ENCODE peak calls at places on chromosomes 7 and 10, in nine cellular contexts. A is CD8-positive, alpha-beta memory T cell; U is kidney; P is PC-3; F is ascending aorta; J is prostate gland; V is psoas muscle; L is GM23338; K is fibroblast of lung. E is an unnamed sample. For H3K36me3, the result is how much of the 10 kb centered on the place peaks cover.

GRCh38 chr10:119652361-119652760 is 1.2 kb downstream of the BAG3 start:
- DNase-seq in F (no peak), K (peak), L (no peak), J (peak), U (no peak), P (peak), A (no peak), V (no peak), E (no peak)

GRCh38 chr10:6320320-6321010 is 117.7 kb downstream of the PFKFB3 start:
- DNase-seq in J (no peak), A (no peak), K (no peak), P (no peak), F (no peak), L (no peak), U (no peak), V (no peak), E (no peak)

GRCh38 chr7:114711244-114711643 is 210.7 kb upstream of the MDFIC start:
- DNase-seq in K (peak), A (no peak), P (peak), V (no peak), J (no peak), F (no peak), L (no peak), U (no peak), E (no peak)

GRCh38 chr7:117005449-117005848 is 52.1 kb downstream of the ST7 start:
- DNase-seq in K (peak), U (no peak), L (no peak), J (no peak), V (no peak), A (no peak), P (no peak), F (no peak), E (no peak)

GRCh38 chr10:4941540-4942330 is 21.5 kb upstream of the AKR1C1 start:
- DNase-seq in P (peak), F (no peak), V (no peak), L (no peak), A (no peak), K (peak), J (no peak), U (no peak), E (no peak)

GRCh38 chr7:137417464-137417863 is 73.9 kb upstream of the PTN start:
- DNase-seq in L (no peak), A (no peak), F (no peak), P (no peak), J (no peak), K (no peak), V (no peak), U (no peak), E (no peak)

GRCh38 chr7:36871863-36872262 is 147.6 kb upstream of the AOAH start:
- DNase-seq in L (no peak), P (no peak), V (no peak), J (no peak), U (no peak), K (no peak), F (no peak), A (no peak), E (no peak)

GRCh38 chr10:96524745-96525144 is 11.0 kb upstream of the TLL2 start:
- DNase-seq in U (no peak), K (no peak), J (no peak), V (no peak), L (no peak), F (no peak), P (no peak), A (no peak), E (no peak)

GRCh38 chr10:13614530-13615332 is 28.0 kb downstream of the PRPF18 start:
- DNase-seq in L (peak), K (peak), J (peak), A (no peak), V (no peak), U (no peak), P (peak), F (no peak), E (no peak)

GRCh38 chr10:110530131-110530831 is 32.6 kb downstream of the DUSP5 start:
- DNase-seq in U (peak), F (no peak), A (peak), V (peak), P (peak), J (peak), K (peak), L (peak), E (no peak)

GRCh38 chr7:129951076-129952011 is 1.4 kb downstream of the UBE2H start:
- DNase-seq in K (peak), F (no peak), A (no peak), V (no peak), L (peak), J (peak), U (peak), P (peak), E (no peak)

GRCh38 chr7:42573904-42574692 is 337.1 kb upstream of the GLI3 start:
- DNase-seq in P (peak), L (no peak), U (no peak), F (no peak), K (peak), A (no peak), V (no peak), J (peak), E (no peak)

GRCh38 chr10:31148955-31149354 is 117.3 kb upstream of the ZNF438 start:
- DNase-seq in P (no peak), V (no peak), U (no peak), J (no peak), A (no peak), F (no peak), K (no peak), L (no peak), E (no peak)

GRCh38 chr7:72053273-72053672 is 358.9 kb downstream of the CALN1 start:
- DNase-seq in F (no peak), K (no peak), P (no peak), J (no peak), V (no peak), L (no peak), A (no peak), U (no peak), E (no peak)

GRCh38 chr7:49400891-49401550 is 372.4 kb upstream of the VWC2 start:
- DNase-seq in P (peak), K (peak), A (no peak), J (no peak), L (no peak), U (no peak), V (no peak), F (no peak), E (no peak)

GRCh38 chr10:119006451-119007210 is 22.9 kb upstream of the NANOS1 start:
- DNase-seq in V (peak), P (peak), L (no peak), F (no peak), U (no peak), J (peak), A (no peak), K (peak), E (no peak)

GRCh38 chr7:46932656-46933424 is 649.1 kb downstream of the TNS3 start:
- DNase-seq in V (no peak), A (no peak), L (peak), U (no peak), P (peak), K (peak), F (no peak), J (peak), E (no peak)

GRCh38 chr7:147595076-147595475 is 995.5 kb upstream of the C7orf33 start:
- DNase-seq in A (no peak), V (no peak), U (no peak), J (no peak), L (no peak), K (no peak), F (no peak), P (peak), E (no peak)

GRCh38 chr10:86945361-86946214 is 11.8 kb downstream of the MMRN2 start:
- DNase-seq in V (peak), A (no peak), K (peak), J (no peak), P (no peak), U (peak), F (no peak), L (peak), E (no peak)

GRCh38 chr10:129631870-129632623 is 165.0 kb downstream of the MGMT start:
- DNase-seq in V (no peak), A (no peak), U (no peak), F (no peak), K (no peak), L (no peak), P (no peak), J (no peak), E (no peak)

GRCh38 chr10:111199587-111199986 is 122.8 kb downstream of the ADRA2A start:
- DNase-seq in V (no peak), U (no peak), L (no peak), P (no peak), K (no peak), J (no peak), A (no peak), F (no peak), E (no peak)

GRCh38 chr10:75396861-75397570 is 4.5 kb downstream of the ZNF503 start:
- DNase-seq in K (peak), A (no peak), L (peak), F (no peak), V (peak), P (peak), J (peak), U (peak), E (no peak)

GRCh38 chr7:136874393-136875032 is 6.1 kb downstream of the CHRM2 start:
- DNase-seq in U (no peak), P (peak), F (no peak), V (no peak), L (peak), A (no peak), K (peak), J (no peak), E (no peak)

GRCh38 chr7:106512217-106512616 is 148.7 kb downstream of the CCDC71L start:
- DNase-seq in U (no peak), L (no peak), A (no peak), J (no peak), F (no peak), P (no peak), V (no peak), K (no peak), E (no peak)

GRCh38 chr7:51085034-51085692 is 231.4 kb downstream of the COBL start:
- DNase-seq in F (no peak), L (no peak), J (no peak), K (no peak), A (no peak), V (no peak), P (no peak), U (no peak), E (no peak)

GRCh38 chr7:37732880-37733279 is 49.3 kb downstream of the GPR141 start:
- DNase-seq in P (peak), J (peak), K (no peak), U (no peak), V (no peak), F (no peak), A (no peak), L (no peak), E (no peak)

GRCh38 chr7:84524714-84525694 is 330.4 kb upstream of the SEMA3A start:
- DNase-seq in F (no peak), A (no peak), V (no peak), K (peak), J (no peak), U (no peak), L (no peak), P (peak), E (no peak)

GRCh38 chr7:81491573-81491972 is 278.3 kb downstream of the HGF start:
- DNase-seq in K (no peak), L (no peak), J (no peak), F (no peak), U (no peak), V (no peak), A (no peak), P (no peak), E (no peak)

GRCh38 chr7:140003913-140004382 is 58.8 kb downstream of the PARP12 start:
- DNase-seq in F (no peak), V (no peak), K (peak), L (peak), P (peak), U (no peak), J (no peak), A (no peak), E (no peak)

GRCh38 chr10:66828957-66829356 is 96.9 kb upstream of the LRRTM3 start:
- DNase-seq in A (no peak), J (no peak), P (peak), F (no peak), U (no peak), L (no peak), K (peak), V (no peak), E (no peak)

GRCh38 chr7:21902240-21902639 is 43.5 kb downstream of the CDCA7L start:
- DNase-seq in A (no peak), K (peak), U (no peak), F (no peak), L (no peak), J (no peak), V (no peak), P (peak), E (no peak)

GRCh38 chr10:93208717-93209464 is 135.2 kb downstream of the CYP26A1 start:
- DNase-seq in A (no peak), F (no peak), J (no peak), P (peak), V (no peak), L (no peak), U (no peak), K (peak), E (no peak)

GRCh38 chr7:96654630-96655188 is 54.9 kb downstream of the SEM1 start:
- DNase-seq in U (no peak), L (no peak), A (no peak), J (no peak), P (no peak), V (no peak), K (no peak), F (no peak), E (no peak)

GRCh38 chr7:43716598-43716997 is 12.7 kb downstream of the COA1 start:
- DNase-seq in J (no peak), U (no peak), L (no peak), V (no peak), P (no peak), A (no peak), K (no peak), F (no peak), E (no peak)

GRCh38 chr10:38093816-38094157 is 350 bp upstream of the ZNF37A start:
- DNase-seq in A (no peak), P (no peak), J (no peak), F (no peak), U (no peak), V (peak), K (no peak), L (no peak), E (no peak)

GRCh38 chr10:32150532-32151101 is 94.4 kb upstream of the KIF5B start:
- DNase-seq in F (no peak), J (no peak), L (no peak), U (no peak), P (no peak), V (no peak), A (no peak), K (peak), E (no peak)

GRCh38 chr10:114691442-114691941 is 33.4 kb upstream of the ABLIM1 start:
- DNase-seq in V (no peak), U (no peak), F (no peak), A (no peak), J (no peak), L (peak), K (peak), P (peak), E (no peak)

GRCh38 chr10:78187371-78187770 is 153.7 kb downstream of the RPS24 start:
- DNase-seq in U (no peak), V (no peak), K (no peak), A (no peak), F (no peak), P (no peak), L (no peak), J (no peak), E (no peak)

GRCh38 chr10:132571565-132572544 is 34.3 kb downstream of the INPP5A start:
- DNase-seq in F (peak), V (peak), U (no peak), A (no peak), K (peak), P (peak), J (peak), L (peak), E (peak)
- H3K4me3 ChIP-seq in F (no peak), V (no peak), U (no peak), A (no peak), K (no peak), P (peak), J (no peak), L (no peak), E (no peak)

DNA sequence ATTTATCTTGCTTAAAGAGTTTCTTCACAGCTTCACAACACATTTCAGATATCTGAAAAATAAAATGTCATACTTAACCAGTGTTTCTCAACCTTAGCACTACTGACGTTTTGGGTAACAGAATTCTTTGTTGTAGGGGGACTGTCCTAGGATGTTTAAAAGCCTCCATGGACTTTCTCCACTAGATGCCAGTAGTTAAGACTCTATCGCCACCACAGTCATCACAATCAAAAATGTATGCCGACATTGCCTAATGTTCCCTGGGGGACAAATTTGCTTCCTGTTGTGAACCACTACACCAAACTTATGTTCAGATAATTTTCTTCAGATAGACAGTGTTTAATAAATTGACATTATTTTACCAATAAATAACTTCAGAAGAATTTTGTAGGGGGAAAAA is 13.4 kb downstream of the NOC3L start:
- DNase-seq in J (no peak), K (no peak), P (no peak), V (no peak), U (no peak), A (no peak), L (no peak), F (no peak), E (no peak)
- H3K36me3 ChIP-seq in J (under half), K (under half), P (half or more), V (under half), U (under half), A (under half), L (half or more), F (under half), E (under half)

GRCh38 chr10:132230557-132231210 is 43.9 kb downstream of the DPYSL4 start:
- DNase-seq in P (no peak), V (no peak), K (no peak), L (no peak), U (peak), A (no peak), J (no peak), F (no peak), E (no peak)
- H3K4me3 ChIP-seq in P (no peak), V (peak), K (no peak), L (no peak), U (no peak), A (no peak), J (no peak), F (no peak), E (peak)

DNA sequence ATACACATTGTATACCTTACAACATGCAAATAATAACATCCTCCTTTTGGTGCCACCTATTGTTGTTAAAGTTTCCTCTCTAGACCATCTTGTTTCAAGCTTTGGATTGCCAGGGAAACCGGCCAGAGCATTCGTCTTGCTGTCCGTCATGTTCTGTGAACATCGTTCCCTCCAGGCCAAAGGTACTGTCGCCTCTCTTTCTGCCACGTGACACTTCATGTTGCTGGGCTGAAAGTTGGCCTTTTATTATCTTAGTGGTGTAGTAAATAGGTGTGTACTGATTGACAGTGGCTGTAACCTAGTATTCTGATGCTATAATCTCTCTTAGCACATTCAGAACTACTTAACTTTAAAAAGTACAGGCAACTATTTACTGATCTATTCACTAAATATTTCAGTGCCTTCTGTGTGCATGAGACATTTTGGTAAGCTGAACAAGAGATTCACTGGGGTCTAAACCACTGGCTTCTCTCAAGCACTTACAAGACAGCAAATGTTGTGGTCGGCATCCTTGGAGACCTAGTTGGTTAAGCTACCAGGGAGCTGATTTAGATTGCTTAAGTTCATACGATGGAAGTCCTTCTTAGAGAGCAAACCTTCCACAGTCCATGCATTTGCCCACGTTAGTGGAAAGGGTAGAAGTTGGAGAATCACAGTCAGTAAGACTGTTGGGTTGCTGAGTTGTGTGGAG is 52.4 kb downstream of the SHH start:
- DNase-seq in J (no peak), P (no peak), A (no peak), U (no peak), L (no peak), V (no peak), F (no peak), K (no peak), E (no peak)
- H3K36me3 ChIP-seq in J (under half), P (under half), A (under half), U (under half), L (under half), V (under half), F (under half), K (under half), E (under half)

DNA sequence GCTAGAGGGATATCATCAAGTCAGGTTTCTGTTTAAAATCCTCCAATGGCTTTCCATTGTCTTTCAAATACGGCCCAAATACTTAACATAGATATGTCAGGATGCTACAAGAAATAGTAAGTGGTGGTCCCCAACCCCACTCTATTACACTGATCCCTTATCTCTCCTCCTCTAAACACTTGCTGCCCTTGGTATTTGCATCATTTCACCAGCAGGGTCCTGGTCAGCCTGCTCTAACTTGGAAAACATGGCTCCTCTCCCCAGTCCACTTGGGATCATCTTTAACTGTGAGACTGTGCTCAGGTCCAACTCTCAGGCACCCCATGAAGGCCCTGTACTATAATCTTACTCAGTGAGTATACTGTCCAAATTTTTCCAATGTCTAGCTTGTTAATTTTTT is 53.8 kb upstream of the GSAP start:
- DNase-seq in L (no peak), P (no peak), U (no peak), J (no peak), A (no peak), V (no peak), F (no peak), K (no peak), E (no peak)
- H3K4me3 ChIP-seq in L (no peak), P (no peak), U (no peak), J (no peak), A (no peak), V (no peak), F (no peak), K (no peak), E (no peak)

E was measured in effector memory CD4-positive, alpha-beta T cell.